ENCODE peak calls at places on chromosome 21, in five cellular contexts. R, I, B, U and C are unnamed samples.

GRCh38 chr21:44487831-44488230 is 32.5 kb downstream of the LRRC3 start:
- DNase-seq in U (no peak), R (no peak), I (peak; percentile 20), B (no peak), C (peak; percentile 9)

GRCh38 chr21:33401617-33401967 is 1.6 kb upstream of the IFNGR2 start:
- DNase-seq in R (peak; percentile 77), I (no peak), B (no peak), U (no peak), C (no peak)

GRCh38 chr21:40118527-40118926 is 251.3 kb downstream of the PCP4 start:
- DNase-seq in R (no peak), I (no peak), U (no peak), B (no peak), C (no peak)

GRCh38 chr21:38973552-38973951 is 167.8 kb downstream of the ETS2 start:
- DNase-seq in B (no peak), R (no peak), I (no peak), U (no peak), C (no peak)

GRCh38 chr21:41817877-41818855 is 51.3 kb upstream of the RIPK4 start:
- DNase-seq in B (no peak), U (no peak), I (no peak), R (no peak), C (no peak)

GRCh38 chr21:14486869-14487268 is 59.2 kb downstream of the SAMSN1 start:
- DNase-seq in I (no peak), U (no peak), R (no peak), B (no peak), C (no peak)

GRCh38 chr21:36063375-36064084 is 3.2 kb upstream of the SETD4 start:
- DNase-seq in U (no peak), I (no peak), R (no peak), B (no peak), C (no peak)

GRCh38 chr21:22890656-22891055 is 1892.4 kb downstream of the NCAM2 start:
- DNase-seq in I (no peak), R (no peak), B (no peak), U (no peak), C (no peak)